ENCODE peak calls at places on chromosomes 5 and 9, in eight cellular contexts. One of them, this sample, is unnamed.

GRCh38 chr9:121633736-121634135 is 17.7 kb upstream of the DAB2IP start:
- DNase-seq in activated CD4-positive, alpha-beta T cell treated with anti-CD3 and anti-CD28 coated beads, Interleukin-2, amount 50 U/mL, for 48 hours: no peak
- DNase-seq in coronary artery: no peak
- DNase-seq in HL-60: no peak
- DNase-seq in substantia nigra: no peak
- DNase-seq in A549: no peak
- DNase-seq in psoas muscle: no peak
- DNase-seq in activated gamma-delta T cell treated with anti-CD3 and anti-CD28 coated beads, Interleukin-2, amount 50 U/mL, for 16 hours: no peak
- DNase-seq in this sample: no peak

GRCh38 chr5:153490124-153491085 is at the start of gene GRIA1:
- DNase-seq in activated CD4-positive, alpha-beta T cell treated with anti-CD3 and anti-CD28 coated beads, Interleukin-2, amount 50 U/mL, for 48 hours: no peak
- DNase-seq in coronary artery: no peak
- DNase-seq in HL-60: no peak
- DNase-seq in substantia nigra: no peak
- DNase-seq in A549: no peak
- DNase-seq in psoas muscle: no peak
- DNase-seq in activated gamma-delta T cell treated with anti-CD3 and anti-CD28 coated beads, Interleukin-2, amount 50 U/mL, for 16 hours: no peak
- DNase-seq in this sample: no peak

GRCh38 chr5:140469259-140469658 is 67.6 kb downstream of the ANKHD1 start:
- DNase-seq in activated CD4-positive, alpha-beta T cell treated with anti-CD3 and anti-CD28 coated beads, Interleukin-2, amount 50 U/mL, for 48 hours: no peak
- DNase-seq in coronary artery: no peak
- DNase-seq in HL-60: no peak
- DNase-seq in substantia nigra: no peak
- DNase-seq in A549: no peak
- DNase-seq in psoas muscle: no peak
- DNase-seq in activated gamma-delta T cell treated with anti-CD3 and anti-CD28 coated beads, Interleukin-2, amount 50 U/mL, for 16 hours: no peak
- DNase-seq in this sample: no peak

GRCh38 chr9:77502568-77502967 is 145.6 kb downstream of the GNA14 start:
- DNase-seq in activated CD4-positive, alpha-beta T cell treated with anti-CD3 and anti-CD28 coated beads, Interleukin-2, amount 50 U/mL, for 48 hours: no peak
- DNase-seq in coronary artery: no peak
- DNase-seq in HL-60: no peak
- DNase-seq in substantia nigra: no peak
- DNase-seq in A549: no peak
- DNase-seq in psoas muscle: no peak
- DNase-seq in activated gamma-delta T cell treated with anti-CD3 and anti-CD28 coated beads, Interleukin-2, amount 50 U/mL, for 16 hours: no peak
- DNase-seq in this sample: no peak

GRCh38 chr5:180172447-180173197 is 36.4 kb downstream of the RASGEF1C start:
- DNase-seq in activated CD4-positive, alpha-beta T cell treated with anti-CD3 and anti-CD28 coated beads, Interleukin-2, amount 50 U/mL, for 48 hours: no peak
- DNase-seq in coronary artery: no peak
- DNase-seq in HL-60: no peak
- DNase-seq in substantia nigra: peak; percentile 64
- DNase-seq in A549: no peak
- DNase-seq in psoas muscle: no peak
- DNase-seq in activated gamma-delta T cell treated with anti-CD3 and anti-CD28 coated beads, Interleukin-2, amount 50 U/mL, for 16 hours: no peak
- DNase-seq in this sample: no peak

GRCh38 chr5:172956936-172957335 is 2.3 kb upstream of the RPL26L1 start:
- DNase-seq in activated CD4-positive, alpha-beta T cell treated with anti-CD3 and anti-CD28 coated beads, Interleukin-2, amount 50 U/mL, for 48 hours: no peak
- DNase-seq in coronary artery: peak; percentile 65
- DNase-seq in HL-60: no peak
- DNase-seq in substantia nigra: no peak
- DNase-seq in A549: no peak
- DNase-seq in psoas muscle: no peak
- DNase-seq in activated gamma-delta T cell treated with anti-CD3 and anti-CD28 coated beads, Interleukin-2, amount 50 U/mL, for 16 hours: no peak
- DNase-seq in this sample: no peak

GRCh38 chr5:150448353-150448752 is 1.2 kb downstream of the RPS14 start:
- DNase-seq in activated CD4-positive, alpha-beta T cell treated with anti-CD3 and anti-CD28 coated beads, Interleukin-2, amount 50 U/mL, for 48 hours: no peak
- DNase-seq in coronary artery: no peak
- DNase-seq in HL-60: no peak
- DNase-seq in substantia nigra: no peak
- DNase-seq in A549: no peak
- DNase-seq in psoas muscle: no peak
- DNase-seq in activated gamma-delta T cell treated with anti-CD3 and anti-CD28 coated beads, Interleukin-2, amount 50 U/mL, for 16 hours: no peak
- DNase-seq in this sample: no peak

GRCh38 chr9:98039474-98040072 is 17.0 kb upstream of the NANS start:
- DNase-seq in activated CD4-positive, alpha-beta T cell treated with anti-CD3 and anti-CD28 coated beads, Interleukin-2, amount 50 U/mL, for 48 hours: no peak
- DNase-seq in coronary artery: no peak
- DNase-seq in HL-60: no peak
- DNase-seq in substantia nigra: no peak
- DNase-seq in A549: no peak
- DNase-seq in psoas muscle: no peak
- DNase-seq in activated gamma-delta T cell treated with anti-CD3 and anti-CD28 coated beads, Interleukin-2, amount 50 U/mL, for 16 hours: no peak
- DNase-seq in this sample: peak; percentile 68

GRCh38 chr5:42799668-42800114 is 12.0 kb downstream of the SELENOP start:
- DNase-seq in activated CD4-positive, alpha-beta T cell treated with anti-CD3 and anti-CD28 coated beads, Interleukin-2, amount 50 U/mL, for 48 hours: no peak
- DNase-seq in coronary artery: no peak
- DNase-seq in HL-60: no peak
- DNase-seq in substantia nigra: no peak
- DNase-seq in A549: no peak
- DNase-seq in psoas muscle: no peak
- DNase-seq in activated gamma-delta T cell treated with anti-CD3 and anti-CD28 coated beads, Interleukin-2, amount 50 U/mL, for 16 hours: no peak
- DNase-seq in this sample: no peak

GRCh38 chr9:123717581-123717980 is 212.3 kb downstream of the DENND1A start:
- DNase-seq in activated CD4-positive, alpha-beta T cell treated with anti-CD3 and anti-CD28 coated beads, Interleukin-2, amount 50 U/mL, for 48 hours: no peak
- DNase-seq in coronary artery: no peak
- DNase-seq in HL-60: no peak
- DNase-seq in substantia nigra: no peak
- DNase-seq in A549: no peak
- DNase-seq in psoas muscle: no peak
- DNase-seq in activated gamma-delta T cell treated with anti-CD3 and anti-CD28 coated beads, Interleukin-2, amount 50 U/mL, for 16 hours: no peak
- DNase-seq in this sample: no peak

GRCh38 chr9:36893911-36894310 is 140.2 kb downstream of the PAX5 start:
- DNase-seq in activated CD4-positive, alpha-beta T cell treated with anti-CD3 and anti-CD28 coated beads, Interleukin-2, amount 50 U/mL, for 48 hours: no peak
- DNase-seq in coronary artery: no peak
- DNase-seq in HL-60: no peak
- DNase-seq in substantia nigra: no peak
- DNase-seq in A549: no peak
- DNase-seq in psoas muscle: no peak
- DNase-seq in activated gamma-delta T cell treated with anti-CD3 and anti-CD28 coated beads, Interleukin-2, amount 50 U/mL, for 16 hours: no peak
- DNase-seq in this sample: no peak

GRCh38 chr9:129178983-129179382 is 922 bp upstream of the IER5L start:
- DNase-seq in activated CD4-positive, alpha-beta T cell treated with anti-CD3 and anti-CD28 coated beads, Interleukin-2, amount 50 U/mL, for 48 hours: no peak
- DNase-seq in coronary artery: peak; percentile 73
- DNase-seq in HL-60: no peak
- DNase-seq in substantia nigra: no peak
- DNase-seq in A549: no peak
- DNase-seq in psoas muscle: no peak
- DNase-seq in activated gamma-delta T cell treated with anti-CD3 and anti-CD28 coated beads, Interleukin-2, amount 50 U/mL, for 16 hours: no peak
- DNase-seq in this sample: no peak

GRCh38 chr5:115583474-115583873 is 18.8 kb downstream of the TICAM2 start:
- DNase-seq in activated CD4-positive, alpha-beta T cell treated with anti-CD3 and anti-CD28 coated beads, Interleukin-2, amount 50 U/mL, for 48 hours: no peak
- DNase-seq in coronary artery: no peak
- DNase-seq in HL-60: no peak
- DNase-seq in substantia nigra: no peak
- DNase-seq in A549: no peak
- DNase-seq in psoas muscle: no peak
- DNase-seq in activated gamma-delta T cell treated with anti-CD3 and anti-CD28 coated beads, Interleukin-2, amount 50 U/mL, for 16 hours: no peak
- DNase-seq in this sample: no peak

GRCh38 chr5:65113766-65114165 is 345.0 kb downstream of the CWC27 start:
- DNase-seq in activated CD4-positive, alpha-beta T cell treated with anti-CD3 and anti-CD28 coated beads, Interleukin-2, amount 50 U/mL, for 48 hours: no peak
- DNase-seq in coronary artery: no peak
- DNase-seq in HL-60: no peak
- DNase-seq in substantia nigra: no peak
- DNase-seq in A549: no peak
- DNase-seq in psoas muscle: no peak
- DNase-seq in activated gamma-delta T cell treated with anti-CD3 and anti-CD28 coated beads, Interleukin-2, amount 50 U/mL, for 16 hours: no peak
- DNase-seq in this sample: no peak

This sample was measured in mucosa of gallbladder.